ENCODE peak calls at places on chromosomes 12 and 14, in ten cellular contexts. G is stimulated activated CD4-positive, alpha-beta T cell treated with anti-CD3 and anti-CD28 coated beads, Interleukin-4, amount 100 ng/mL, for 24 hours; D is RKO; P is cardiac fibroblast; X is T-helper 1 cell; F is AG04450; U is upper lobe of right lung; M is NCI-H1105 treated with DMSO at 0.1 percent for 48 hours; R is stimulated activated CD8-positive, alpha-beta memory T cell treated with anti-CD3 and anti-CD28 coated beads, Interleukin-4, amount 100 ng/mL, for 4 hours; N is iris pigment epithelial cell. L is an unnamed sample.

GRCh38 chr12:21509768-21510167 is 8.2 kb downstream of the GOLT1B start:
- DNase-seq in F (no peak), N (no peak), R (no peak), P (no peak), U (no peak), X (no peak), G (peak; percentile 9), D (no peak), M (no peak), L (no peak)

GRCh38 chr14:23613242-23614070 is 22.7 kb upstream of the DHRS2 start:
- DNase-seq in R (no peak), X (no peak), U (no peak), P (no peak), N (no peak), D (no peak), F (no peak), M (no peak), G (no peak), L (no peak)

GRCh38 chr14:33184587-33184986 is 245.9 kb downstream of the NPAS3 start:
- DNase-seq in X (no peak), R (no peak), P (peak; percentile 31), M (peak; percentile 34), D (peak; percentile 1), U (no peak), F (no peak), N (peak; percentile 40), G (no peak), L (no peak)

GRCh38 chr14:25944020-25944419 is 653.8 kb downstream of the NOVA1 start:
- DNase-seq in X (no peak), D (no peak), R (no peak), P (no peak), F (no peak), U (no peak), M (no peak), G (no peak), N (no peak), L (no peak)

GRCh38 chr12:88187571-88187970 is 45.5 kb downstream of the TMTC3 start:
- DNase-seq in G (no peak), D (no peak), M (no peak), F (no peak), U (no peak), P (no peak), N (no peak), X (no peak), R (no peak), L (no peak)

GRCh38 chr14:64417042-64417770 is 29.1 kb downstream of the MTHFD1 start:
- DNase-seq in R (no peak), N (peak; percentile 56), X (no peak), U (no peak), P (peak; percentile 41), M (no peak), D (no peak), G (no peak), F (no peak), L (peak; percentile 35)

GRCh38 chr14:99502989-99503421 is 21.8 kb downstream of the CCNK start:
- DNase-seq in U (peak; percentile 48), M (no peak), P (no peak), D (no peak), G (no peak), N (no peak), X (no peak), F (no peak), R (no peak), L (no peak)

GRCh38 chr12:89230376-89231101 is 121.8 kb downstream of the DUSP6 start:
- DNase-seq in G (no peak), F (no peak), P (peak; percentile 69), X (no peak), U (no peak), M (no peak), D (no peak), R (no peak), N (peak; percentile 67), L (no peak)

GRCh38 chr12:92324849-92325500 is 179.3 kb upstream of the BTG1 start:
- DNase-seq in P (no peak), F (no peak), N (no peak), M (no peak), D (no peak), U (no peak), G (no peak), X (no peak), R (no peak), L (no peak)

GRCh38 chr12:51639361-51639760 is 48.3 kb downstream of the SCN8A start:
- DNase-seq in G (no peak), R (no peak), U (no peak), D (no peak), M (no peak), X (no peak), P (no peak), F (no peak), N (no peak), L (no peak)

GRCh38 chr12:130879212-130879686 is 7.4 kb downstream of the RAN start:
- DNase-seq in M (no peak), P (no peak), N (no peak), G (no peak), F (no peak), D (no peak), R (no peak), U (no peak), X (no peak), L (no peak)

GRCh38 chr14:56487090-56487667 is 92.4 kb upstream of the TMEM260 start:
- DNase-seq in R (no peak), G (no peak), N (peak; percentile 22), F (no peak), U (no peak), X (no peak), P (peak; percentile 59), M (peak; percentile 38), D (no peak), L (no peak)

GRCh38 chr14:103544627-103545218 is 15.7 kb downstream of the TRMT61A start:
- DNase-seq in D (no peak), N (no peak), M (no peak), P (no peak), R (no peak), F (no peak), U (no peak), G (no peak), X (no peak), L (no peak)

GRCh38 chr12:115661103-115661502 is 616.4 kb downstream of the MED13L start:
- DNase-seq in F (no peak), G (no peak), N (no peak), P (peak; percentile 52), M (no peak), U (no peak), X (no peak), D (no peak), R (no peak), L (no peak)

GRCh38 chr12:132409495-132410295 is 80.3 kb upstream of the FBRSL1 start:
- DNase-seq in G (no peak), M (no peak), D (no peak), P (no peak), F (no peak), R (no peak), U (no peak), N (no peak), X (no peak), L (no peak)

GRCh38 chr12:102534899-102535298 is 54.5 kb upstream of the IGF1 start:
- DNase-seq in N (no peak), D (no peak), G (no peak), P (no peak), M (no peak), X (no peak), F (no peak), U (no peak), R (no peak), L (no peak)

GRCh38 chr12:111434680-111435338 is 29.1 kb downstream of the SH2B3 start:
- DNase-seq in G (peak; percentile 88), N (peak; percentile 74), U (no peak), P (peak; percentile 74), R (peak; percentile 68), D (no peak), M (no peak), X (peak; percentile 79), F (no peak), L (no peak)

GRCh38 chr12:29082522-29082921 is 66.6 kb upstream of the FAR2 start:
- DNase-seq in P (no peak), G (no peak), R (no peak), N (peak; percentile 44), U (no peak), F (no peak), M (no peak), D (no peak), X (no peak), L (no peak)